ENCODE peak calls at places on chromosomes 6 and 20, in nine cellular contexts. O is colonic mucosa, B is HFFc6, E is activated B cell treated with CpG ODN at 0.5 μM for 24 hours, F is lower leg skin, P is body of pancreas, L is A549, H is Calu3, N is vagina. V is an unnamed sample.

GRCh38 chr6:46216879-46217278 is 46.1 kb upstream of the ENPP5 start:
- DNase-seq in N (no peak), F (no peak), O (no peak), E (no peak), H (no peak), P (no peak), B (no peak), L (no peak), V (no peak)

GRCh38 chr6:34120953-34121675 is 24.8 kb downstream of the GRM4 start:
- DNase-seq in F (no peak), L (no peak), E (no peak), P (no peak), B (no peak), N (no peak), O (no peak), H (no peak), V (no peak)

GRCh38 chr20:38609828-38610227 is 8.2 kb downstream of the ARHGAP40 start:
- DNase-seq in F (no peak), O (no peak), B (no peak), E (no peak), H (no peak), P (no peak), N (no peak), L (no peak), V (no peak)

GRCh38 chr6:137547186-137547585 is 53.0 kb upstream of the OLIG3 start:
- DNase-seq in E (no peak), B (no peak), F (no peak), P (no peak), H (no peak), O (no peak), N (no peak), L (no peak), V (no peak)

GRCh38 chr6:168479421-168479820 is 38.4 kb downstream of the SMOC2 start:
- DNase-seq in O (no peak), B (no peak), H (no peak), P (no peak), L (no peak), N (no peak), F (no peak), E (no peak), V (no peak)

GRCh38 chr6:105545206-105545920 is 142.5 kb upstream of the PREP start:
- DNase-seq in B (peak; percentile 66), O (no peak), F (no peak), L (no peak), H (no peak), P (no peak), N (no peak), E (no peak), V (no peak)

GRCh38 chr6:29989211-29989610 is 46.9 kb downstream of the HLA-A start:
- DNase-seq in E (no peak), P (no peak), L (no peak), F (no peak), O (no peak), H (no peak), N (no peak), B (peak; percentile 17), V (no peak)

GRCh38 chr20:37042986-37043972 is 52.5 kb downstream of the RBL1 start:
- DNase-seq in E (peak; percentile 15), O (no peak), P (no peak), N (no peak), L (no peak), F (no peak), B (no peak), H (no peak), V (no peak)

GRCh38 chr6:27829453-27830211 is 82.6 kb downstream of the OR2B2 start:
- DNase-seq in L (no peak), H (no peak), O (no peak), B (no peak), F (no peak), N (no peak), E (no peak), P (no peak), V (no peak)

GRCh38 chr6:158150701-158151100 is 17.4 kb downstream of the SERAC1 start:
- DNase-seq in E (no peak), B (peak; percentile 76), N (no peak), H (no peak), O (no peak), F (no peak), P (no peak), L (no peak), V (no peak)

GRCh38 chr6:12485226-12485764 is 195.1 kb downstream of the EDN1 start:
- DNase-seq in F (no peak), P (no peak), N (no peak), O (no peak), H (no peak), L (peak; percentile 72), E (no peak), B (peak; percentile 45), V (no peak)

GRCh38 chr20:2713285-2713684 is 20.7 kb downstream of the EBF4 start:
- DNase-seq in O (no peak), L (peak; percentile 43), E (no peak), F (peak; percentile 6), H (no peak), P (no peak), N (peak; percentile 22), B (no peak), V (no peak)
- TF ChIP-seq CTCF in O (no peak), L (peak; percentile 60), E (no peak), F (no peak), H (no peak), P (no peak), N (no peak), B (peak; percentile 59), V (no peak)

DNA sequence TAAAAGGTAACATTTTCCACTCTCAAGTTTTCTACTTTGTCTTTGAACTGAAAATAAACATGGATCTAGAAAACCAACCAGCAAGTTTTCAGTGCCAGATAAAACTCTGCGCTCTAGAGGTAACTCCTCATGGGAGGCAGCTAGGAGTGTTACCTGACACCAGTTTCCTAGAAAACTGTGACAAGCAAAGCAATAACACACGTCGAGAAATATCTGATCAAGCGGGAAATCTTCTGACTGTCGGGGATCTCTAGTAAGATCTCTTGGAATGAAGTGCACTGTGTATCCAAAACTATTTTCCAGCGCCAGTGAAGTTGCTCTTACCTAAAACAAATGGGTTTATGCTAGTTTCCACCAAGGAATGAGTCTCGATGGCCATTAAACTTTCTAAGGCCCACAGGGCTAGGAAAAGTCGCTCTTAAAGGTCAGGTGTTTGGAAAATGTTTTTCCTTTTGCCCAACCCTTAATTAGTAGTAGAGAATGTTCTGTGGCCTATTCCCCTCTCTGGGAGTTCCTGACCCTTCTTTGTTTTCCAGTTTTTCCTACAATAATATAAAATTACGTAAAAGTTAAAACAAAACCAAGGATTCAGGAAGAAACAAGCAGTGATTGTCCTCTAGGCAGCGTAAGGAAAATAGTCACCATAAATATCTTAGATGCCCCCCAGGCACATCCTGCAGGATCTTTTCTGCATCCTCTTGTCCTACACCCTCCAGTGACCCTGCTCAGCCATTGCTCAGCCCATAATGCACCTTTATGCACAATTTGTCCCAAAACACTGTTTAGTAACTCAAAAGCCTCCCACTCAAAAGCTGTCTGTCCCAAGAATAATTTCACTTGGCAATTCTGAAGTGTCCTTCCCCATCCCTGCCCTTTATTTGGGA is 137.7 kb upstream of the AKAP12 start:
- DNase-seq in P (no peak), H (no peak), E (no peak), O (no peak), N (no peak), B (no peak), F (no peak), L (no peak), V (no peak)
- TF ChIP-seq CTCF in P (no peak), H (no peak), E (no peak), O (no peak), N (no peak), B (no peak), F (no peak), L (no peak), V (no peak)

DNA sequence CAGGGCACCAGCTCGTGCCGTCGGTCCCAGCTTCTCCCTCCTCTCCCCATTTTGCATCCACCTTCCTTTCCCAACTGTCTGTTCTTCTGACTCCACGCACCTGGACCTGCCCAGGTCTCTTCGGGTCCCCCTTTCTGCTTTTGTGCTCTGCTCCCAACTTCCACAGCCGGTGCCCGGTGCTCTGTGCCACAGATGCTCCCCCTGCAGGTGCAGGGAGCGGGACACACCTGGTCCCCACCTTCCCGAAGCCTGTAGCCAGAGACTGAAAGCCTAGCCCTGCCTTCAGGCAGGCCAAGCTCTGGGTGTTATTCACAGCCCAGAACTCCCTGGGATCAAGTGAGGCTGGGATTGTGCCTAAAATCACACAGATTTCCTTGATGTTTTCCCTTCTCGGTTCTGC is 24.6 kb upstream of the BMP7 start:
- DNase-seq in H (peak; percentile 49), F (no peak), N (no peak), L (no peak), P (no peak), O (no peak), E (no peak), B (no peak), V (no peak)
- TF ChIP-seq CTCF in H (peak; percentile 56), F (no peak), N (no peak), L (no peak), P (no peak), O (no peak), E (no peak), B (peak; percentile 15), V (no peak)

GRCh38 chr6:9408718-9409117 is 973.4 kb upstream of the SLC35B3 start:
- DNase-seq in P (no peak), B (peak; percentile 8), H (no peak), E (no peak), F (no peak), O (no peak), L (no peak), N (no peak), V (no peak)

GRCh38 chr6:9409126-9409525 is 973.8 kb upstream of the SLC35B3 start:
- DNase-seq in N (no peak), B (no peak), H (no peak), E (no peak), P (no peak), F (no peak), L (no peak), O (no peak), V (no peak)

GRCh38 chr6:9417400-9417799 is 982.1 kb upstream of the SLC35B3 start:
- DNase-seq in F (no peak), P (no peak), O (no peak), N (no peak), L (no peak), E (no peak), B (no peak), H (no peak), V (no peak)

DNA sequence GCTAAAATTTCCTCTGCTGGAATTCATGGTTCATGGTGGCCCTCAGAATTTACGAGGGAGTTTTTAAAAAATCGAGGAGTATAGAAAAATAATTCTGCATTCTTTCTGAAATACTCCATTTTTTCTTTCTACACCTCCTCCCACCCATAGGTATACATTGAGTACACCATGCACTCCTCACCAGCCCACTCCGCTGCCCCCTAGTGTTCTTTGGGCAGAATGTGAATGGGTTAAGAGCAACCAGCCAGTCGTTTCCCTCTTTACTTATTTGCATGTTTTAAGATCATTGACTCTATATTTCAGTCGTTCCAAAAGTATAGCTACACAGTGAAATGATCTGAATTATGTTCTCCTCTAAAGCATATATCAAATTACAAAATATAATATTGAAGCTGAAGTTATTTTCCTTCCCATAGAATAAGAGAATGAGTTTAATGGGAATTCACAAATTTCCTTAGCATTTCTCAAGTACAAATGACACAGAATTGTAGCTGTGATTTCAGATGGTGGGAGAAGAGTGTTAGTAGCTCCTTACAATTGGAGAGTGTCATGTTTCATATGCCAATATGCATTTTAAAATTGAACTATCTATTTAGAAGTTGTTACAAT is 977.7 kb upstream of the SLC35B3 start:
- DNase-seq in H (peak; percentile 34), E (no peak), B (no peak), O (peak; percentile 24), L (peak; percentile 25), N (no peak), P (peak; percentile 54), F (no peak), V (no peak)
- TF ChIP-seq CTCF in H (no peak), E (no peak), B (peak; percentile 78), O (peak; percentile 48), L (no peak), N (no peak), P (peak; percentile 20), F (no peak), V (peak; percentile 68)

V was measured in type B pancreatic cell.